ENCODE peak calls at places on chromosome 20, in five cellular contexts. V is IMR-90, Z is A549, K is GM12878, A is K562. M is an unnamed sample.

GRCh38 chr20:38725959-38726848 is 1.9 kb downstream of the SLC32A1 start:
- DNase-seq in V (peak), Z (peak), K (no peak), A (peak), M (peak)

GRCh38 chr20:43379239-43379917 is 78.3 kb upstream of the SRSF6 start:
- DNase-seq in V (peak), Z (peak), K (no peak), A (no peak), M (no peak)

GRCh38 chr20:33840759-33841438 is 29.8 kb downstream of the CHMP4B start:
- DNase-seq in V (no peak), Z (no peak), K (no peak), A (no peak), M (peak)

GRCh38 chr20:699811-700338 is 24.3 kb upstream of the SCRT2 start:
- DNase-seq in V (no peak), Z (no peak), K (no peak), A (no peak), M (peak)

GRCh38 chr20:57471496-57472210 is 53.3 kb downstream of the CTCFL start:
- DNase-seq in V (no peak), Z (no peak), K (no peak), A (no peak), M (no peak)

GRCh38 chr20:21518292-21518991 is 4.6 kb upstream of the NKX2-2 start:
- DNase-seq in V (no peak), Z (no peak), K (no peak), A (no peak), M (peak)

GRCh38 chr20:55058938-55059337 is 583.5 kb downstream of the DOK5 start:
- DNase-seq in V (no peak), Z (no peak), K (no peak), A (no peak), M (no peak)

GRCh38 chr20:47857142-47857993 is 72.1 kb upstream of the SULF2 start:
- DNase-seq in V (no peak), Z (no peak), K (no peak), A (no peak), M (no peak)

GRCh38 chr20:64069614-64070243 is 6.7 kb downstream of the TCEA2 start:
- DNase-seq in V (no peak), Z (no peak), K (no peak), A (peak), M (peak)

GRCh38 chr20:20237093-20237959 is 130.6 kb upstream of the INSM1 start:
- DNase-seq in V (peak), Z (peak), K (no peak), A (peak), M (peak)

GRCh38 chr20:4052554-4052953 is 37.2 kb upstream of the RNF24 start:
- DNase-seq in V (no peak), Z (no peak), K (no peak), A (no peak), M (no peak)

GRCh38 chr20:48382304-48382703 is 445.5 kb downstream of the PREX1 start:
- DNase-seq in V (no peak), Z (no peak), K (no peak), A (no peak), M (no peak)

GRCh38 chr20:62837790-62838458 is 21.1 kb downstream of the COL9A3 start:
- DNase-seq in V (no peak), Z (no peak), K (no peak), A (no peak), M (peak)

GRCh38 chr20:61640171-61640570 is 388.1 kb downstream of the CDH4 start:
- DNase-seq in V (peak), Z (no peak), K (no peak), A (no peak), M (no peak)

GRCh38 chr20:37406010-37406998 is 60.4 kb downstream of the SRC start:
- DNase-seq in V (peak), Z (peak), K (no peak), A (peak), M (peak)

GRCh38 chr20:47814632-47815415 is 29.5 kb upstream of the SULF2 start:
- DNase-seq in V (no peak), Z (no peak), K (no peak), A (no peak), M (no peak)

GRCh38 chr20:13220194-13220856 is 749 bp upstream of the ISM1 start:
- DNase-seq in V (peak), Z (peak), K (no peak), A (no peak), M (peak)

GRCh38 chr20:25081730-25082497 is at the start of gene VSX1:
- DNase-seq in V (no peak), Z (no peak), K (no peak), A (no peak), M (peak)

GRCh38 chr20:4730782-4731181 is 9.1 kb downstream of the PRND start:
- DNase-seq in V (peak), Z (no peak), K (no peak), A (peak), M (no peak)

GRCh38 chr20:8399963-8400362 is 267.9 kb downstream of the PLCB1 start:
- DNase-seq in V (no peak), Z (no peak), K (peak), A (no peak), M (no peak)

GRCh38 chr20:3553663-3554062 is 82.8 kb downstream of the ATRN start:
- DNase-seq in V (no peak), Z (no peak), K (no peak), A (no peak), M (no peak)

GRCh38 chr20:61454053-61454452 is 202.0 kb downstream of the CDH4 start:
- DNase-seq in V (peak), Z (no peak), K (no peak), A (no peak), M (no peak)

GRCh38 chr20:57881466-57882405 is 171.9 kb upstream of the PMEPA1 start:
- DNase-seq in V (no peak), Z (no peak), K (no peak), A (no peak), M (peak)

GRCh38 chr20:17457064-17457463 is 74.1 kb downstream of the BFSP1 start:
- DNase-seq in V (no peak), Z (no peak), K (no peak), A (no peak), M (no peak)

GRCh38 chr20:8860011-8860495 is 208.8 kb upstream of the PLCB4 start:
- DNase-seq in V (peak), Z (peak), K (no peak), A (no peak), M (no peak)

GRCh38 chr20:45588800-45589199 is 9.7 kb upstream of the WFDC8 start:
- DNase-seq in V (no peak), Z (no peak), K (no peak), A (no peak), M (no peak)

GRCh38 chr20:58718121-58718563 is 25.5 kb downstream of the NPEPL1 start:
- DNase-seq in V (no peak), Z (no peak), K (no peak), A (no peak), M (peak)

GRCh38 chr20:57779401-57780003 is 69.7 kb upstream of the PMEPA1 start:
- DNase-seq in V (no peak), Z (peak), K (no peak), A (no peak), M (no peak)

GRCh38 chr20:15836634-15837033 is 736.6 kb downstream of the KIF16B start:
- DNase-seq in V (no peak), Z (no peak), K (no peak), A (no peak), M (no peak)
- TF ChIP-seq SMC3 in V (no peak), Z (no peak), K (no peak), A (no peak), M (no peak)

DNA sequence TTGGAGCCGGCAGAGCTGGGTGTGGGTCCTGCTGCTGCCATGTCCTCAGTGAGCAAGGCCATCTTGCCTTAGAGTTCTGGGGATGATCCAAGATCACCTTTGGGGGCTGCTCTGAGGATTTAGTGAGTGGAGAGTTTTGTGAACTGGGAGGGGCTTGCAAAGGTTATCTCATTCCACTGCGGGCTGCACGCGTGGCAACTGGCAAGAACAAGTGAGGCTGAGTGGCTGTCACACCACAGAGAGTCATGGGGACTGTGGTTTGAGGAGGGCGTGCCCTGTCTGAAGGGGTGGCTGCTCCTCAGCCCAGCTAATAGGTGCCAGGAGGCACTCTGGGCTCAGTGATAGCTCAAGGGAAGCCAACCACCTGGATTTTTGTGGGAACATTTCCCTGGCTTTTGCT is 37.6 kb downstream of the TTLL9 start:
- DNase-seq in V (no peak), Z (no peak), K (no peak), A (no peak), M (no peak)
- TF ChIP-seq SMC3 in V (no peak), Z (no peak), K (no peak), A (no peak), M (no peak)

GRCh38 chr20:60046860-60047259 is 88.6 kb downstream of the CDH26 start:
- DNase-seq in V (no peak), Z (no peak), K (no peak), A (no peak), M (no peak)
- TF ChIP-seq SMC3 in V (no peak), Z (no peak), K (no peak), A (no peak), M (no peak)

GRCh38 chr20:2301164-2301622 is 5.4 kb downstream of the TGM3 start:
- DNase-seq in V (no peak), Z (peak), K (peak), A (peak), M (no peak)

GRCh38 chr20:2302369-2302768 is 6.6 kb downstream of the TGM3 start:
- DNase-seq in V (no peak), Z (peak), K (no peak), A (peak), M (no peak)

GRCh38 chr20:2300002-2300401 is 4.2 kb downstream of the TGM3 start:
- DNase-seq in V (no peak), Z (no peak), K (no peak), A (no peak), M (no peak)

GRCh38 chr20:2299301-2299700 is 3.5 kb downstream of the TGM3 start:
- DNase-seq in V (no peak), Z (peak), K (no peak), A (no peak), M (no peak)

GRCh38 chr20:2300420-2300819 is 4.6 kb downstream of the TGM3 start:
- DNase-seq in V (no peak), Z (no peak), K (no peak), A (no peak), M (no peak)
- TF ChIP-seq SMC3 in V (no peak), Z (no peak), K (no peak), A (no peak), M (no peak)

DNA sequence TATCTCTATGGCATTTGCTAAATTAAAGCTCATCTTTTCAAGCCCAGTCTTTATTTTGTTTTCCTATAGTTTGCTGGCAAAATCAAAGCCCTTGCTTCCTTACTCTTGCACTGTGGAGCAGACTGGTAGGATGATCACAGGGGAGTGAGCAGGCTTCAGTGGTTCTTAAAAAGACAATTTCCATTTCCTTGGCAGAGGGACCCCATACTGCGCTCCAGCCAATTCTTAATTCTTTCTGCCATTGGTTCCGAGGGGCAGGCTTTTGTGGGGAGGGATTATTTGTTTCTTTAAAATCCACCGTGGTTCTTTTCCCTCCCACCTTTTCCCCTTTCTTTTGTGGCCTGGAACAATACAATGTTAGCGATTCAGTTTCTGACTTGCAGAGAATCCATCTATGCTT is 378.8 kb upstream of the FLRT3 start:
- DNase-seq in V (no peak), Z (no peak), K (no peak), A (no peak), M (no peak)
- TF ChIP-seq SMC3 in V (no peak), Z (no peak), K (no peak), A (no peak), M (no peak)

M was measured in SK-N-SH.